ENCODE peak calls at places on chromosome 5, in six cellular contexts. F is putamen; P is NCI-H187; C is left kidney; N is ELR; K is stimulated activated CD4-positive, alpha-beta T cell treated with anti-CD3 and anti-CD28 coated beads, Interleukin-12 subunit alpha, Interleukin-12 subunit beta, amount 100 ng/mL, for 4 hours. Q is an unnamed sample.

GRCh38 chr5:132378580-132378979 is 9.1 kb downstream of the SLC22A5 start:
- DNase-seq in K (no peak), C (peak), F (no peak), N (peak), P (peak), Q (no peak)

GRCh38 chr5:91170266-91170665 is 212.9 kb downstream of the ARRDC3 start:
- DNase-seq in C (no peak), P (no peak), K (no peak), F (no peak), N (peak), Q (no peak)

GRCh38 chr5:153888781-153889180 is 149.9 kb downstream of the FAM114A2 start:
- DNase-seq in F (no peak), K (no peak), C (peak), N (no peak), P (no peak), Q (no peak)

GRCh38 chr5:177545487-177546261 is 8.7 kb downstream of the FAM193B start:
- DNase-seq in F (no peak), K (no peak), C (no peak), N (peak), P (no peak), Q (no peak)

GRCh38 chr5:137604348-137605095 is 105.4 kb upstream of the SPOCK1 start:
- DNase-seq in K (no peak), F (no peak), N (no peak), C (peak), P (peak), Q (no peak)

GRCh38 chr5:172444110-172444510 is 10.2 kb downstream of the SH3PXD2B start:
- DNase-seq in P (no peak), N (peak), C (no peak), F (no peak), K (no peak), Q (no peak)

GRCh38 chr5:1917830-1918487 is 35.2 kb upstream of the IRX4 start:
- DNase-seq in P (no peak), F (no peak), K (no peak), N (no peak), C (no peak), Q (peak)

GRCh38 chr5:93600409-93601052 is 17.5 kb downstream of the NR2F1 start:
- DNase-seq in K (no peak), F (no peak), C (peak), N (no peak), P (no peak), Q (no peak)

GRCh38 chr5:154493274-154493673 is 15.2 kb upstream of the HAND1 start:
- DNase-seq in P (no peak), N (no peak), K (no peak), F (no peak), C (peak), Q (no peak)

Q was measured in NCI-H2107.